ENCODE peak calls at places on chromosomes 13 and 19, in six cellular contexts. One of them, this sample, is unnamed.

GRCh38 chr13:102670130-102670529 is 24.7 kb downstream of the METTL21C start:
- DNase-seq in neural crest cell: no peak
- DNase-seq in stimulated activated CD8-positive, alpha-beta memory T cell treated with anti-CD3 and anti-CD28 coated beads, Interleukin-15, amount 100 ng/mL, for 1 hour: no peak
- DNase-seq in hippocampal formation: no peak
- DNase-seq in cardiac muscle cell: no peak
- DNase-seq in GDM1: no peak
- DNase-seq in this sample: no peak

GRCh38 chr13:36332986-36333385 is 13.2 kb downstream of the SPART start:
- DNase-seq in hippocampal formation: no peak
- DNase-seq in stimulated activated CD8-positive, alpha-beta memory T cell treated with anti-CD3 and anti-CD28 coated beads, Interleukin-15, amount 100 ng/mL, for 1 hour: no peak
- DNase-seq in cardiac muscle cell: peak
- DNase-seq in GDM1: no peak
- DNase-seq in neural crest cell: no peak
- DNase-seq in this sample: no peak

GRCh38 chr13:51614350-51614786 is 30.1 kb downstream of the WDFY2 start:
- DNase-seq in stimulated activated CD8-positive, alpha-beta memory T cell treated with anti-CD3 and anti-CD28 coated beads, Interleukin-15, amount 100 ng/mL, for 1 hour: peak
- DNase-seq in GDM1: no peak
- DNase-seq in neural crest cell: no peak
- DNase-seq in hippocampal formation: peak
- DNase-seq in cardiac muscle cell: no peak
- DNase-seq in this sample: no peak

GRCh38 chr19:1470864-1471513 is 8.0 kb downstream of the C19orf25 start:
- DNase-seq in hippocampal formation: no peak
- DNase-seq in neural crest cell: no peak
- DNase-seq in GDM1: no peak
- DNase-seq in stimulated activated CD8-positive, alpha-beta memory T cell treated with anti-CD3 and anti-CD28 coated beads, Interleukin-15, amount 100 ng/mL, for 1 hour: no peak
- DNase-seq in cardiac muscle cell: no peak
- DNase-seq in this sample: no peak

GRCh38 chr13:98938801-98939200 is 39.1 kb downstream of the DOCK9 start:
- DNase-seq in neural crest cell: no peak
- DNase-seq in hippocampal formation: no peak
- DNase-seq in GDM1: no peak
- DNase-seq in stimulated activated CD8-positive, alpha-beta memory T cell treated with anti-CD3 and anti-CD28 coated beads, Interleukin-15, amount 100 ng/mL, for 1 hour: no peak
- DNase-seq in cardiac muscle cell: no peak
- DNase-seq in this sample: no peak

GRCh38 chr13:113802761-113803160 is 43.7 kb downstream of the TMEM255B start:
- DNase-seq in neural crest cell: no peak
- DNase-seq in stimulated activated CD8-positive, alpha-beta memory T cell treated with anti-CD3 and anti-CD28 coated beads, Interleukin-15, amount 100 ng/mL, for 1 hour: no peak
- DNase-seq in GDM1: no peak
- DNase-seq in hippocampal formation: no peak
- DNase-seq in cardiac muscle cell: no peak
- DNase-seq in this sample: no peak

GRCh38 chr19:40907968-40908735 is 26.1 kb upstream of the CYP2A7 start:
- DNase-seq in stimulated activated CD8-positive, alpha-beta memory T cell treated with anti-CD3 and anti-CD28 coated beads, Interleukin-15, amount 100 ng/mL, for 1 hour: peak
- DNase-seq in neural crest cell: no peak
- DNase-seq in cardiac muscle cell: no peak
- DNase-seq in GDM1: no peak
- DNase-seq in hippocampal formation: no peak
- DNase-seq in this sample: no peak

GRCh38 chr19:16161848-16162247 is 11.5 kb downstream of the CIB3 start:
- DNase-seq in neural crest cell: no peak
- DNase-seq in hippocampal formation: no peak
- DNase-seq in stimulated activated CD8-positive, alpha-beta memory T cell treated with anti-CD3 and anti-CD28 coated beads, Interleukin-15, amount 100 ng/mL, for 1 hour: no peak
- DNase-seq in GDM1: no peak
- DNase-seq in cardiac muscle cell: peak
- DNase-seq in this sample: no peak

GRCh38 chr13:98892077-98892476 is 85.8 kb downstream of the DOCK9 start:
- DNase-seq in GDM1: no peak
- DNase-seq in stimulated activated CD8-positive, alpha-beta memory T cell treated with anti-CD3 and anti-CD28 coated beads, Interleukin-15, amount 100 ng/mL, for 1 hour: no peak
- DNase-seq in hippocampal formation: no peak
- DNase-seq in neural crest cell: no peak
- DNase-seq in cardiac muscle cell: no peak
- DNase-seq in this sample: no peak

GRCh38 chr13:109868583-109869311 is 82.4 kb upstream of the IRS2 start:
- DNase-seq in stimulated activated CD8-positive, alpha-beta memory T cell treated with anti-CD3 and anti-CD28 coated beads, Interleukin-15, amount 100 ng/mL, for 1 hour: no peak
- DNase-seq in GDM1: no peak
- DNase-seq in neural crest cell: no peak
- DNase-seq in cardiac muscle cell: no peak
- DNase-seq in hippocampal formation: no peak
- DNase-seq in this sample: no peak